ENCODE peak calls at places on chromosomes 13 and 19, in seven cellular contexts. I is ascending aorta, S is lower leg skin, L is WTC11, D is choroid plexus epithelial cell, Y is cardiac fibroblast, A is foreskin fibroblast. K is an unnamed sample.

GRCh38 chr13:50617134-50617721 is 226.3 kb downstream of the DLEU7 start:
- DNase-seq in I (no peak), S (no peak), D (peak), A (peak), L (no peak), Y (peak), K (no peak)

GRCh38 chr13:43354147-43354945 is 331.0 kb downstream of the DNAJC15 start:
- DNase-seq in I (no peak), L (no peak), A (no peak), S (no peak), Y (no peak), D (no peak), K (no peak)

GRCh38 chr19:52286256-52286655 is 10.7 kb upstream of the ZNF480 start:
- DNase-seq in S (no peak), I (no peak), D (no peak), Y (no peak), L (no peak), A (no peak), K (no peak)

GRCh38 chr13:30148171-30148754 is 159.1 kb downstream of the KATNAL1 start:
- DNase-seq in S (no peak), A (no peak), Y (no peak), L (no peak), D (no peak), I (no peak), K (no peak)

GRCh38 chr19:1218751-1219567 is 13.4 kb downstream of the STK11 start:
- DNase-seq in D (no peak), Y (no peak), S (no peak), I (no peak), L (no peak), A (no peak), K (no peak)

GRCh38 chr19:38055040-38055439 is 148.0 kb downstream of the SIPA1L3 start:
- DNase-seq in S (no peak), I (no peak), A (no peak), L (no peak), Y (no peak), D (no peak), K (no peak)

GRCh38 chr19:38685666-38686529 is 38.4 kb downstream of the ACTN4 start:
- DNase-seq in D (peak), I (no peak), L (no peak), A (no peak), Y (peak), S (no peak), K (no peak)

GRCh38 chr13:33321686-33322473 is 36.3 kb upstream of the STARD13 start:
- DNase-seq in Y (peak), S (no peak), L (no peak), A (no peak), D (peak), I (no peak), K (no peak)

GRCh38 chr19:3700242-3701032 is at the start of gene PIP5K1C:
- DNase-seq in D (peak), L (peak), I (peak), A (peak), Y (peak), S (peak), K (peak)

GRCh38 chr19:6103217-6103644 is 7.1 kb downstream of the RFX2 start:
- DNase-seq in S (peak), Y (peak), L (no peak), A (peak), D (peak), I (peak), K (peak)

GRCh38 chr19:47190167-47190727 is 40.8 kb downstream of the BBC3 start:
- DNase-seq in Y (peak), L (no peak), S (no peak), D (peak), I (peak), A (peak), K (no peak)

GRCh38 chr19:11624064-11624463 is 26.8 kb downstream of the ZNF627 start:
- DNase-seq in Y (peak), L (no peak), A (peak), I (no peak), D (peak), S (no peak), K (no peak)

GRCh38 chr19:45164577-45165335 is 4.0 kb upstream of the NKPD1 start:
- DNase-seq in S (peak), A (no peak), Y (peak), L (peak), D (peak), I (no peak), K (peak)

GRCh38 chr13:100100115-100100879 is 11.4 kb downstream of the PCCA start:
- DNase-seq in D (peak), A (peak), I (no peak), S (no peak), Y (peak), L (no peak), K (no peak)

GRCh38 chr13:73983109-73983508 is 151.1 kb downstream of the KLF12 start:
- DNase-seq in S (no peak), D (no peak), A (no peak), I (no peak), L (no peak), Y (peak), K (no peak)

GRCh38 chr13:99356216-99357089 is 49.3 kb upstream of the GPR183 start:
- DNase-seq in L (no peak), I (peak), Y (peak), D (peak), A (no peak), S (no peak), K (no peak)

GRCh38 chr13:41613471-41613870 is 156.1 kb downstream of the RGCC start:
- DNase-seq in D (no peak), I (no peak), S (no peak), L (no peak), Y (no peak), A (no peak), K (no peak)

GRCh38 chr19:50721441-50722137 is 1.6 kb upstream of the CLEC11A start:
- DNase-seq in I (no peak), Y (no peak), S (no peak), D (no peak), A (no peak), L (no peak), K (no peak)

GRCh38 chr13:29507356-29507755 is 88.1 kb downstream of the SLC7A1 start:
- DNase-seq in L (no peak), Y (no peak), D (no peak), I (no peak), A (no peak), S (no peak), K (no peak)

GRCh38 chr19:34209726-34210125 is 37.4 kb downstream of the LSM14A start:
- DNase-seq in I (no peak), A (no peak), Y (no peak), D (no peak), L (no peak), S (no peak), K (no peak)

GRCh38 chr19:54190942-54191670 is at the start of gene TSEN34:
- DNase-seq in S (peak), L (peak), D (peak), Y (peak), I (peak), A (peak), K (peak)

GRCh38 chr19:34120846-34121639 is 51.3 kb upstream of the LSM14A start:
- DNase-seq in Y (peak), A (peak), L (peak), S (no peak), I (no peak), D (peak), K (no peak)

GRCh38 chr19:2532252-2533071 is 56.5 kb downstream of the GADD45B start:
- DNase-seq in S (no peak), I (no peak), D (peak), Y (peak), L (no peak), A (peak), K (no peak)

GRCh38 chr19:8391274-8392016 is 1.3 kb downstream of the RAB11B start:
- DNase-seq in Y (no peak), D (no peak), I (no peak), L (no peak), A (no peak), S (no peak), K (no peak)

GRCh38 chr13:91468301-91468700 is 69.9 kb downstream of the GPC5 start:
- DNase-seq in L (no peak), S (no peak), A (no peak), I (no peak), D (no peak), Y (no peak), K (no peak)

GRCh38 chr13:102141625-102142472 is 260.0 kb downstream of the FGF14 start:
- DNase-seq in S (no peak), D (peak), A (peak), L (no peak), Y (peak), I (no peak), K (no peak)

GRCh38 chr19:15479391-15480345 is at the start of gene PGLYRP2:
- DNase-seq in D (no peak), S (no peak), Y (peak), A (peak), I (no peak), L (peak), K (no peak)

GRCh38 chr13:67228031-67228430 is 2.1 kb downstream of the PCDH9 start:
- DNase-seq in S (no peak), L (no peak), Y (peak), D (peak), I (no peak), A (no peak), K (no peak)

GRCh38 chr19:30453768-30454167 is 81.6 kb downstream of the ZNF536 start:
- DNase-seq in S (no peak), Y (no peak), L (no peak), D (no peak), I (no peak), A (no peak), K (no peak)

GRCh38 chr13:44575741-44576395 is at the start of gene TSC22D1:
- DNase-seq in I (peak), D (peak), S (peak), A (peak), L (peak), Y (peak), K (no peak)

GRCh38 chr19:9597027-9597426 is 12.7 kb upstream of the ZNF121 start:
- DNase-seq in S (no peak), L (no peak), D (peak), Y (peak), A (peak), I (no peak), K (no peak)

GRCh38 chr13:86974995-86975328 is 696.2 kb upstream of the SLITRK5 start:
- DNase-seq in D (peak), L (peak), A (no peak), S (no peak), Y (no peak), I (no peak), K (no peak)
- TF ChIP-seq CTCF in D (peak), L (no peak), A (no peak), S (no peak), Y (no peak), I (no peak), K (no peak)

GRCh38 chr13:46150134-46150693 is 31.8 kb downstream of the LCP1 start:
- DNase-seq in D (no peak), Y (no peak), S (no peak), L (no peak), A (no peak), I (no peak), K (no peak)

GRCh38 chr13:46149272-46150133 is 32.5 kb downstream of the LCP1 start:
- DNase-seq in S (no peak), D (peak), A (no peak), I (no peak), Y (no peak), L (no peak), K (no peak)

GRCh38 chr13:46143239-46143701 is 38.4 kb upstream of the CPB2 start:
- DNase-seq in L (no peak), S (no peak), I (no peak), A (no peak), Y (no peak), D (no peak), K (no peak)

GRCh38 chr13:46145950-46146349 is 36.0 kb downstream of the LCP1 start:
- DNase-seq in S (no peak), A (no peak), D (no peak), L (no peak), I (no peak), Y (no peak), K (no peak)

GRCh38 chr13:46146898-46147297 is 35.1 kb downstream of the LCP1 start:
- DNase-seq in Y (peak), S (no peak), L (peak), I (no peak), D (peak), A (peak), K (no peak)
- TF ChIP-seq CTCF in Y (peak), S (no peak), L (no peak), I (no peak), D (peak), A (peak), K (no peak)

GRCh38 chr19:19026299-19026971 is 6.9 kb downstream of the SUGP2 start:
- DNase-seq in A (no peak), D (peak), L (no peak), Y (peak), S (no peak), I (no peak), K (no peak)
- TF ChIP-seq CTCF in A (peak), D (peak), L (no peak), Y (no peak), S (no peak), I (no peak), K (no peak)

GRCh38 chr13:112614835-112615234 is 26.9 kb upstream of the TUBGCP3 start:
- DNase-seq in L (no peak), Y (no peak), D (no peak), S (no peak), A (no peak), I (no peak), K (no peak)

GRCh38 chr13:112615391-112615790 is 27.4 kb upstream of the TUBGCP3 start:
- DNase-seq in A (no peak), D (no peak), S (no peak), L (no peak), I (no peak), Y (no peak), K (no peak)

GRCh38 chr13:112618501-112618900 is 30.5 kb upstream of the TUBGCP3 start:
- DNase-seq in Y (no peak), S (no peak), D (no peak), I (no peak), L (no peak), A (no peak), K (no peak)

GRCh38 chr13:112617754-112618375 is 29.9 kb upstream of the TUBGCP3 start:
- DNase-seq in A (no peak), D (no peak), L (no peak), I (no peak), S (peak), Y (no peak), K (no peak)

GRCh38 chr13:112616586-112617381 is 28.8 kb upstream of the TUBGCP3 start:
- DNase-seq in L (peak), D (peak), I (no peak), S (no peak), A (peak), Y (peak), K (no peak)
- TF ChIP-seq CTCF in L (peak), D (peak), I (peak), S (no peak), A (peak), Y (peak), K (no peak)